ENCODE peak calls at places on chromosomes 16 and 17, in ten cellular contexts. B is HS-5, N is mesenchymal stem cell, Q is choroid plexus epithelial cell, V is SW 1271, I is ureter, O is skeletal muscle cell, H is RCC 7860, R is AG08395, L is germinal center. J is an unnamed sample.

GRCh38 chr16:2175454-2175853 is 19.9 kb downstream of the TRAF7 start:
- DNase-seq in B (no peak), N (no peak), Q (no peak), V (no peak), I (no peak), O (no peak), H (no peak), R (no peak), L (no peak), J (no peak)

GRCh38 chr17:66351053-66351452 is 48.6 kb downstream of the PRKCA start:
- DNase-seq in B (no peak), N (no peak), Q (no peak), V (no peak), I (peak; percentile 55), O (no peak), H (peak; percentile 53), R (no peak), L (no peak), J (no peak)

GRCh38 chr16:1180772-1181714 is 28.1 kb downstream of the CACNA1H start:
- DNase-seq in B (no peak), N (no peak), Q (peak; percentile 8), V (no peak), I (no peak), O (no peak), H (no peak), R (no peak), L (no peak), J (no peak)

GRCh38 chr16:67028555-67029248 is at the start of gene CBFB:
- DNase-seq in B (peak; percentile 48), N (peak; percentile 92), Q (peak; percentile 93), V (peak; percentile 51), I (peak; percentile 93), O (peak; percentile 79), H (peak; percentile 83), R (peak; percentile 99), L (peak; percentile 99), J (peak; percentile 99)

GRCh38 chr16:77414752-77415231 is 20.0 kb downstream of the ADAMTS18 start:
- DNase-seq in B (no peak), N (no peak), Q (peak; percentile 51), V (no peak), I (no peak), O (peak; percentile 31), H (no peak), R (no peak), L (no peak), J (no peak)

GRCh38 chr17:77035526-77035925 is 105.2 kb upstream of the SEC14L1 start:
- DNase-seq in B (no peak), N (no peak), Q (no peak), V (no peak), I (no peak), O (no peak), H (no peak), R (no peak), L (no peak), J (no peak)

GRCh38 chr17:46818319-46818928 is at the start of gene WNT3:
- DNase-seq in B (no peak), N (no peak), Q (no peak), V (no peak), I (no peak), O (no peak), H (no peak), R (no peak), L (peak; percentile 83), J (peak; percentile 51)

GRCh38 chr17:59287452-59287851 is 44.0 kb upstream of the YPEL2 start:
- DNase-seq in B (peak; percentile 49), N (no peak), Q (peak; percentile 12), V (no peak), I (no peak), O (no peak), H (no peak), R (no peak), L (no peak), J (peak; percentile 12)

GRCh38 chr16:11108466-11108805 is 147.6 kb downstream of the SOCS1 start:
- DNase-seq in B (no peak), N (no peak), Q (no peak), V (no peak), I (no peak), O (no peak), H (no peak), R (no peak), L (no peak), J (no peak)

GRCh38 chr16:10946308-10946707 is 1.9 kb downstream of the CLEC16A start:
- DNase-seq in B (no peak), N (no peak), Q (no peak), V (no peak), I (no peak), O (no peak), H (no peak), R (no peak), L (no peak), J (no peak)

GRCh38 chr16:83940630-83941378 is 12.2 kb upstream of the OSGIN1 start:
- DNase-seq in B (no peak), N (no peak), Q (no peak), V (no peak), I (no peak), O (no peak), H (no peak), R (no peak), L (no peak), J (no peak)

GRCh38 chr16:51538707-51539604 is 387.9 kb upstream of the SALL1 start:
- DNase-seq in B (no peak), N (peak; percentile 97), Q (peak; percentile 89), V (peak; percentile 69), I (no peak), O (peak; percentile 94), H (peak; percentile 88), R (peak; percentile 92), L (no peak), J (peak; percentile 77)

GRCh38 chr17:50425682-50426471 is at the start of gene ACSF2:
- DNase-seq in B (no peak), N (peak; percentile 70), Q (peak; percentile 41), V (no peak), I (peak; percentile 85), O (no peak), H (no peak), R (peak; percentile 88), L (peak; percentile 89), J (peak; percentile 91)

GRCh38 chr16:81544261-81544660 is 99.7 kb downstream of the CMIP start:
- DNase-seq in B (no peak), N (no peak), Q (peak; percentile 64), V (no peak), I (no peak), O (no peak), H (no peak), R (no peak), L (no peak), J (no peak)

GRCh38 chr16:68272501-68273209 is 8.3 kb downstream of the SLC7A6 start:
- DNase-seq in B (no peak), N (no peak), Q (no peak), V (no peak), I (no peak), O (no peak), H (no peak), R (no peak), L (peak; percentile 35), J (no peak)

GRCh38 chr17:8835631-8836364 is 31.7 kb downstream of the PIK3R6 start:
- DNase-seq in B (no peak), N (no peak), Q (no peak), V (no peak), I (no peak), O (no peak), H (no peak), R (no peak), L (no peak), J (no peak)

GRCh38 chr17:67594115-67594878 is 123.4 kb upstream of the NOL11 start:
- DNase-seq in B (no peak), N (no peak), Q (no peak), V (no peak), I (no peak), O (no peak), H (no peak), R (no peak), L (no peak), J (no peak)

GRCh38 chr17:42249681-42250446 is 26.3 kb downstream of the STAT5B start:
- DNase-seq in B (no peak), N (no peak), Q (no peak), V (no peak), I (no peak), O (no peak), H (no peak), R (no peak), L (no peak), J (no peak)

GRCh38 chr17:69609495-69610315 is 195.2 kb downstream of the MAP2K6 start:
- DNase-seq in B (no peak), N (peak; percentile 54), Q (peak; percentile 56), V (peak; percentile 4), I (no peak), O (no peak), H (peak; percentile 15), R (peak; percentile 38), L (peak; percentile 21), J (peak; percentile 34)

GRCh38 chr16:67301080-67301757 is 21.9 kb downstream of the PLEKHG4 start:
- DNase-seq in B (no peak), N (no peak), Q (no peak), V (no peak), I (no peak), O (no peak), H (no peak), R (no peak), L (no peak), J (no peak)

GRCh38 chr17:20706752-20707372 is 127.3 kb downstream of the CDRT15L2 start:
- DNase-seq in B (no peak), N (no peak), Q (no peak), V (no peak), I (no peak), O (no peak), H (no peak), R (no peak), L (no peak), J (peak; percentile 2)

GRCh38 chr16:569445-570254 is at the start of gene PIGQ:
- DNase-seq in B (peak; percentile 26), N (peak; percentile 79), Q (peak; percentile 45), V (no peak), I (no peak), O (no peak), H (peak; percentile 9), R (peak; percentile 89), L (peak; percentile 81), J (peak; percentile 94)

GRCh38 chr17:78458739-78459335 is 80.4 kb downstream of the PGS1 start:
- DNase-seq in B (no peak), N (no peak), Q (no peak), V (no peak), I (no peak), O (no peak), H (no peak), R (no peak), L (no peak), J (no peak)

GRCh38 chr17:5702951-5703510 is 118.7 kb upstream of the NLRP1 start:
- DNase-seq in B (no peak), N (no peak), Q (no peak), V (no peak), I (no peak), O (no peak), H (no peak), R (no peak), L (no peak), J (no peak)